ENCODE peak calls at places on chromosomes 4 and X, in eight cellular contexts. X is fibroblast of villous mesenchyme, S is fibroblast of lung, F is pancreas, K is heart right ventricle, E is esophagus squamous epithelium, N is fibroblast of mammary gland, D is AG09309. P is an unnamed sample.

GRCh38 chr4:25993564-25994185 is 79.7 kb downstream of the SMIM20 start:
- DNase-seq in E (no peak), X (no peak), F (no peak), D (no peak), N (peak; percentile 68), S (peak; percentile 23), K (peak; percentile 35), P (peak; percentile 7)

GRCh38 chr4:182717788-182718583 is 199.2 kb downstream of the DCTD start:
- DNase-seq in X (no peak), K (no peak), D (no peak), S (no peak), E (no peak), N (no peak), F (no peak), P (no peak)

GRCh38 chr4:77701111-77701510 is 95.5 kb downstream of the CXCL13 start:
- DNase-seq in S (no peak), F (no peak), X (no peak), K (no peak), N (no peak), D (no peak), E (no peak), P (no peak)

GRCh38 chr4:96164814-96165351 is 325.0 kb downstream of the PDHA2 start:
- DNase-seq in K (no peak), S (peak; percentile 75), E (no peak), N (peak; percentile 61), X (peak; percentile 66), D (peak; percentile 55), F (no peak), P (peak; percentile 92)

GRCh38 chr4:87093443-87094123 is 126.8 kb downstream of the KLHL8 start:
- DNase-seq in N (peak; percentile 54), X (peak; percentile 58), K (peak; percentile 44), S (peak; percentile 67), E (no peak), D (no peak), F (peak; percentile 19), P (peak; percentile 67)

GRCh38 chrX:30653415-30654131 is at the start of gene GK:
- DNase-seq in X (peak; percentile 23), D (no peak), E (no peak), K (peak; percentile 3), F (peak; percentile 24), S (peak; percentile 23), N (no peak), P (no peak)

GRCh38 chrX:21153503-21153902 is 220.7 kb upstream of the CNKSR2 start:
- DNase-seq in S (peak; percentile 13), E (no peak), D (no peak), N (peak; percentile 55), K (peak; percentile 65), F (peak; percentile 14), X (peak; percentile 51), P (peak; percentile 66)

GRCh38 chr4:56129431-56129861 is 180.7 kb downstream of the CEP135 start:
- DNase-seq in X (no peak), F (no peak), S (no peak), K (no peak), D (no peak), N (no peak), E (no peak), P (peak; percentile 58)

GRCh38 chrX:119541188-119541587 is 24.0 kb downstream of the STEEP1 start:
- DNase-seq in F (no peak), E (no peak), X (peak; percentile 69), D (peak; percentile 21), K (no peak), N (peak; percentile 82), S (peak; percentile 63), P (peak; percentile 80)

GRCh38 chr4:92047209-92047877 is 256.4 kb upstream of the GRID2 start:
- DNase-seq in D (no peak), E (no peak), S (peak; percentile 51), K (no peak), N (no peak), X (peak; percentile 0), F (no peak), P (peak; percentile 91)
- TF ChIP-seq CTCF in D (no peak), E (no peak), S (peak; percentile 4), K (peak; percentile 26), N (no peak), X (no peak), F (no peak), P (peak; percentile 63)

GRCh38 chr4:122762966-122763716 is 30.6 kb downstream of the BBS12 start:
- DNase-seq in F (no peak), D (no peak), K (no peak), E (no peak), X (no peak), N (no peak), S (no peak), P (no peak)

GRCh38 chr4:122766353-122766705 is 33.8 kb downstream of the BBS12 start:
- DNase-seq in F (no peak), X (no peak), S (no peak), K (no peak), N (no peak), D (no peak), E (no peak), P (no peak)

GRCh38 chr4:122764071-122764807 is 31.7 kb downstream of the BBS12 start:
- DNase-seq in E (no peak), N (peak; percentile 63), S (peak; percentile 71), X (peak; percentile 77), D (no peak), K (no peak), F (no peak), P (peak; percentile 47)

GRCh38 chr4:122765702-122766352 is 33.3 kb downstream of the BBS12 start:
- DNase-seq in F (no peak), X (peak; percentile 79), D (peak; percentile 63), S (peak; percentile 88), E (no peak), K (no peak), N (peak; percentile 92), P (peak; percentile 90)

DNA sequence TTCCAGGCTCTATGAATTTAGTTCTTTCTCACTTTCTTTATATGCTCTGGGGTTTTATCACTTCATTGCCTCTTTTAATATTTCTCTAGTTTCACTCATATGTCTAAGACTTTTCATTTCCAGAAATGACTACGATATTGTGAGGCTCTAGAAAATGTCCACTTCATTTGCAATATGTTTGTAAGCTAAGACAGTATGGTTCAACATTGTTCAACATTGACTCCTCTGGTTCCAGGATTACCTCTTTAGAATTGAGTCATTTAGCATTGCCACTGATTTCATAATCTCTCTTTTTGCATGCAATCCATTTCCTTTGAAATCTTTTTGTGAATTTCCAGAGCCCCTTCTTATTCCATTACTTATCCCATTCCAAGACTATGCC is 32.3 kb downstream of the BBS12 start:
- DNase-seq in F (no peak), N (peak; percentile 90), K (no peak), D (peak; percentile 86), E (no peak), S (peak; percentile 92), X (peak; percentile 89), P (peak; percentile 92)
- H3K4me3 ChIP-seq in F (no peak overlapping the region), N (peak overlapping the region; percentile 20), K (no peak overlapping the region), D (no peak overlapping the region), E (no peak overlapping the region), S (no peak overlapping the region), X (no peak overlapping the region), P (no peak overlapping the region)

GRCh38 chr4:8607603-8608481 is 15.3 kb downstream of the CPZ start:
- DNase-seq in D (no peak), N (no peak), F (no peak), X (no peak), S (no peak), K (no peak), E (no peak), P (no peak)
- TF ChIP-seq CTCF in D (peak; percentile 88), N (peak; percentile 62), F (peak; percentile 94), X (peak; percentile 79), S (peak; percentile 82), K (peak; percentile 99), E (peak; percentile 71), P (peak; percentile 75)

GRCh38 chr4:170089274-170089742 is 448 bp downstream of the AADAT start:
- DNase-seq in E (no peak), S (peak; percentile 49), D (no peak), N (peak; percentile 41), K (peak; percentile 10), X (peak; percentile 40), F (peak; percentile 17), P (peak; percentile 48)
- H3K4me3 ChIP-seq in E (peak overlapping the region; percentile 52), S (peak overlapping the region; percentile 66), D (peak overlapping the region; percentile 66), N (peak overlapping the region; percentile 66), K (peak overlapping the region; percentile 35), X (peak overlapping the region; percentile 74), F (peak overlapping the region; percentile 45), P (peak overlapping the region; percentile 71)

GRCh38 chr4:145153181-145153903 is 27.0 kb downstream of the OTUD4 start:
- DNase-seq in K (no peak), X (no peak), D (no peak), N (no peak), F (no peak), S (no peak), E (no peak), P (peak; percentile 43)

GRCh38 chr4:145155268-145155870 is 25.0 kb downstream of the OTUD4 start:
- DNase-seq in D (no peak), S (no peak), K (no peak), F (no peak), E (no peak), N (no peak), X (no peak), P (no peak)

GRCh38 chr4:145153904-145154298 is 26.5 kb downstream of the OTUD4 start:
- DNase-seq in D (no peak), X (no peak), K (no peak), E (no peak), S (no peak), F (no peak), N (no peak), P (no peak)

GRCh38 chr4:145148980-145149379 is 31.4 kb downstream of the OTUD4 start:
- DNase-seq in N (peak; percentile 10), E (no peak), F (no peak), D (no peak), S (no peak), X (no peak), K (no peak), P (no peak)

DNA sequence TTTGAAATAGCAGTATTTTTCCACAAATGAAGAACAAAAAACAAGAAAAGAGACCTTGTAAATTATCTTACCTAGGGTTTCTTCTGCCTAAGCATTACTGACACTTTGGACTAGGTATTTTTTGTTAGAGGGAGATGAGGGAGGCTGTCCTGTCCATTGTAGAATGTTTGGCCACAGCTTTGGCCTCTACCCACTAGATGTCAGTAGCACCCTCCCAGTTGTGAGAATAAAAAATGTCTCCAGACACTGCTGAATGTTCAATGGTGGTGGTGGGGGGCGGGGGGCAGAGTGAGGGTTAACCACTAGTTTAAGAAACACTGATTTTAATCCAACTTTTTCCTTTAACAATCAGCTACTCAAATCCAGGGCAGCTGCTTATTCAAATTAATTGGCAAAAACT is 25.8 kb downstream of the OTUD4 start:
- DNase-seq in S (peak; percentile 39), K (peak; percentile 23), F (no peak), N (peak; percentile 37), D (no peak), X (peak; percentile 35), E (no peak), P (peak; percentile 57)
- TF ChIP-seq CTCF in S (peak; percentile 64), K (peak; percentile 68), F (peak; percentile 15), N (peak; percentile 56), D (peak; percentile 65), X (peak; percentile 67), E (no peak), P (peak; percentile 73)